ENCODE peak calls at places on chromosome 2, in four cellular contexts. Z, U, Y and N are unnamed samples.

GRCh38 chr2:108288534-108289106 is at the start of gene SULT1C2:
- DNase-seq in Y (peak; percentile 45), U (no peak), Z (no peak), N (no peak)

GRCh38 chr2:65937379-65938160 is 497.4 kb upstream of the MEIS1 start:
- DNase-seq in U (no peak), Z (no peak), Y (no peak), N (no peak)

GRCh38 chr2:187169864-187170263 is 278.2 kb downstream of the CALCRL start:
- DNase-seq in U (no peak), Y (no peak), Z (no peak), N (no peak)

GRCh38 chr2:1168856-1169255 is 218.2 kb downstream of the SNTG2 start:
- DNase-seq in U (no peak), Z (no peak), Y (no peak), N (no peak)

GRCh38 chr2:44230378-44230777 is 44.9 kb upstream of the SLC3A1 start:
- DNase-seq in Y (no peak), U (no peak), Z (no peak), N (no peak)

GRCh38 chr2:223123859-223124610 is 72.0 kb downstream of the KCNE4 start:
- DNase-seq in Y (no peak), Z (peak; percentile 58), U (no peak), N (no peak)

GRCh38 chr2:42927334-42928160 is 135.2 kb upstream of the HAAO start:
- DNase-seq in Y (peak; percentile 73), U (no peak), Z (no peak), N (no peak)

GRCh38 chr2:136765736-136766323 is 485 bp downstream of the THSD7B start:
- DNase-seq in U (no peak), Z (no peak), Y (no peak), N (no peak)

GRCh38 chr2:173048901-173049661 is 26.6 kb upstream of the MAP3K20 start:
- DNase-seq in Y (peak; percentile 4), Z (peak; percentile 93), U (no peak), N (peak; percentile 95)

GRCh38 chr2:85032621-85033020 is 61.7 kb downstream of the KCMF1 start:
- DNase-seq in U (no peak), Y (no peak), Z (no peak), N (peak; percentile 74)